ENCODE peak calls at places on chromosomes 6 and 20, in ten cellular contexts. B, M, T, I, H, D, L, V, U and W are unnamed samples.

GRCh38 chr20:8082999-8083398 is 49.1 kb upstream of the PLCB1 start:
- DNase-seq in B (no peak), M (no peak), T (no peak), I (no peak), H (no peak), D (no peak), L (no peak), V (no peak), U (no peak), W (no peak)

GRCh38 chr6:95596021-95596420 is 18.7 kb downstream of the MANEA start:
- DNase-seq in B (no peak), M (no peak), T (no peak), I (no peak), H (no peak), D (no peak), L (no peak), V (no peak), U (no peak), W (no peak)

GRCh38 chr20:6038256-6038655 is 15.6 kb downstream of the LRRN4 start:
- DNase-seq in B (no peak), M (no peak), T (no peak), I (no peak), H (no peak), D (no peak), L (no peak), V (no peak), U (no peak), W (no peak)

GRCh38 chr6:31131595-31131994 is 7.3 kb downstream of the PSORS1C2 start:
- DNase-seq in B (no peak), M (no peak), T (no peak), I (no peak), H (no peak), D (no peak), L (no peak), V (no peak), U (no peak), W (no peak)

GRCh38 chr6:36375644-36376155 is 11.8 kb downstream of the ETV7 start:
- DNase-seq in B (no peak), M (no peak), T (no peak), I (no peak), H (no peak), D (no peak), L (no peak), V (no peak), U (no peak), W (no peak)

GRCh38 chr6:143400258-143401059 is 50.0 kb downstream of the ADAT2 start:
- DNase-seq in B (peak), M (no peak), T (peak), I (no peak), H (no peak), D (peak), L (no peak), V (peak), U (no peak), W (no peak)

GRCh38 chr6:56849876-56850275 is 105.0 kb upstream of the BEND6 start:
- DNase-seq in B (no peak), M (no peak), T (no peak), I (no peak), H (no peak), D (no peak), L (no peak), V (no peak), U (no peak), W (no peak)

GRCh38 chr6:107706516-107706915 is 117.6 kb downstream of the SCML4 start:
- DNase-seq in B (no peak), M (no peak), T (no peak), I (no peak), H (no peak), D (no peak), L (no peak), V (no peak), U (no peak), W (no peak)

GRCh38 chr20:44901972-44902371 is 7.9 kb upstream of the PABPC1L start:
- DNase-seq in B (no peak), M (no peak), T (peak), I (no peak), H (no peak), D (no peak), L (no peak), V (no peak), U (no peak), W (no peak)

GRCh38 chr20:6660441-6660840 is 107.0 kb upstream of the BMP2 start:
- DNase-seq in B (no peak), M (no peak), T (no peak), I (peak), H (no peak), D (peak), L (no peak), V (no peak), U (no peak), W (peak)

GRCh38 chr6:153051801-153052200 is 49.3 kb upstream of the MTRF1L start:
- DNase-seq in B (no peak), M (no peak), T (no peak), I (no peak), H (no peak), D (no peak), L (no peak), V (no peak), U (no peak), W (no peak)

GRCh38 chr6:148760568-148761531 is 14.0 kb downstream of the UST start:
- DNase-seq in B (peak), M (peak), T (peak), I (peak), H (no peak), D (peak), L (peak), V (peak), U (peak), W (no peak)

GRCh38 chr6:40898073-40898472 is 140.9 kb downstream of the UNC5CL start:
- DNase-seq in B (no peak), M (no peak), T (no peak), I (no peak), H (no peak), D (no peak), L (no peak), V (no peak), U (no peak), W (no peak)

GRCh38 chr6:6626227-6626626 is 37.7 kb downstream of the LY86 start:
- DNase-seq in B (no peak), M (no peak), T (no peak), I (no peak), H (no peak), D (no peak), L (no peak), V (no peak), U (no peak), W (no peak)